ENCODE peak calls at places on chromosomes 11 and 22, in nine cellular contexts. G is body of pancreas, R is caudate nucleus, W is cardiac muscle cell, P is astrocyte of the cerebellum, Q is COR-L47, Y is T-helper 2 cell, Z is AG10803, O is kidney. N is an unnamed sample.

GRCh38 chr11:72233773-72234513 is 9.4 kb downstream of the INPPL1 start:
- DNase-seq in G (no peak), R (no peak), W (no peak), P (no peak), Q (no peak), Y (no peak), Z (no peak), O (no peak), N (peak; percentile 29)

GRCh38 chr22:38034278-38034882 is 22.8 kb upstream of the PICK1 start:
- DNase-seq in G (peak; percentile 38), R (peak; percentile 66), W (peak; percentile 43), P (peak; percentile 59), Q (no peak), Y (no peak), Z (peak; percentile 82), O (peak; percentile 94), N (peak; percentile 77)

GRCh38 chr11:134508219-134508990 is 96.4 kb upstream of the B3GAT1 start:
- DNase-seq in G (peak; percentile 6), R (no peak), W (no peak), P (no peak), Q (no peak), Y (no peak), Z (no peak), O (peak; percentile 48), N (peak; percentile 43)

GRCh38 chr11:30560345-30561106 is 25.6 kb downstream of the MPPED2 start:
- DNase-seq in G (no peak), R (no peak), W (no peak), P (no peak), Q (no peak), Y (no peak), Z (no peak), O (no peak), N (no peak)

GRCh38 chr11:66970808-66971442 is 4.2 kb upstream of the C11orf86 start:
- DNase-seq in G (no peak), R (no peak), W (no peak), P (peak; percentile 100), Q (no peak), Y (peak; percentile 14), Z (peak; percentile 100), O (no peak), N (no peak)

GRCh38 chr11:57638005-57638760 is 11.5 kb downstream of the YPEL4 start:
- DNase-seq in G (peak; percentile 50), R (peak; percentile 36), W (peak; percentile 96), P (peak; percentile 76), Q (peak; percentile 46), Y (no peak), Z (peak; percentile 86), O (peak; percentile 91), N (peak; percentile 80)

GRCh38 chr11:88604255-88604654 is 266.7 kb upstream of the CTSC start:
- DNase-seq in G (no peak), R (no peak), W (no peak), P (peak; percentile 13), Q (no peak), Y (no peak), Z (peak; percentile 70), O (no peak), N (no peak)

GRCh38 chr11:44987506-44987905 is 36.8 kb upstream of the TP53I11 start:
- DNase-seq in G (peak; percentile 6), R (no peak), W (no peak), P (no peak), Q (no peak), Y (no peak), Z (no peak), O (no peak), N (no peak)

N was measured in upper lobe of right lung.